ENCODE peak calls at places on chromosomes 12 and 14, in four cellular contexts. N is HepG2, U is A549, C is K562. P is an unnamed sample.

GRCh38 chr14:89549381-89550102 is 132.5 kb upstream of the FOXN3 start:
- DNase-seq in N (no peak), C (no peak), U (no peak), P (no peak)

GRCh38 chr12:56258068-56258819 is at the start of gene ANKRD52:
- DNase-seq in N (peak; percentile 26), C (peak; percentile 87), U (peak; percentile 88), P (peak; percentile 76)

GRCh38 chr12:67151891-67152290 is 117.3 kb upstream of the CAND1 start:
- DNase-seq in U (no peak), N (no peak), C (no peak), P (no peak)

GRCh38 chr12:102406033-102406584 is 74.3 kb downstream of the IGF1 start:
- DNase-seq in C (peak; percentile 71), U (no peak), N (no peak), P (no peak)

GRCh38 chr12:7017870-7018349 is 366 bp downstream of the LPCAT3 start:
- DNase-seq in U (peak; percentile 43), N (no peak), C (peak; percentile 24), P (no peak)

GRCh38 chr14:22887990-22888378 is 5.0 kb downstream of the REM2 start:
- DNase-seq in U (no peak), C (peak; percentile 32), N (no peak), P (no peak)

GRCh38 chr12:89456565-89456964 is 68.0 kb downstream of the GALNT4 start:
- DNase-seq in N (no peak), C (no peak), U (no peak), P (no peak)

GRCh38 chr12:76547526-76547925 is 12.0 kb downstream of the OSBPL8 start:
- DNase-seq in C (no peak), U (no peak), N (no peak), P (no peak)

GRCh38 chr12:61291647-61292046 is 968.6 kb upstream of the USP15 start:
- DNase-seq in U (no peak), C (no peak), N (no peak), P (no peak)

GRCh38 chr14:52077261-52077984 is 8.6 kb upstream of the NID2 start:
- DNase-seq in C (no peak), U (no peak), N (no peak), P (no peak)

GRCh38 chr12:106308611-106309010 is 6.1 kb downstream of the TCP11L2 start:
- DNase-seq in C (no peak), N (no peak), U (no peak), P (no peak)

GRCh38 chr12:109561711-109562030 is 11.6 kb downstream of the MMAB start:
- DNase-seq in C (no peak), N (no peak), U (no peak), P (no peak)

GRCh38 chr12:77060136-77060882 is 5.1 kb downstream of the E2F7 start:
- DNase-seq in C (no peak), U (no peak), N (no peak), P (no peak)

DNA sequence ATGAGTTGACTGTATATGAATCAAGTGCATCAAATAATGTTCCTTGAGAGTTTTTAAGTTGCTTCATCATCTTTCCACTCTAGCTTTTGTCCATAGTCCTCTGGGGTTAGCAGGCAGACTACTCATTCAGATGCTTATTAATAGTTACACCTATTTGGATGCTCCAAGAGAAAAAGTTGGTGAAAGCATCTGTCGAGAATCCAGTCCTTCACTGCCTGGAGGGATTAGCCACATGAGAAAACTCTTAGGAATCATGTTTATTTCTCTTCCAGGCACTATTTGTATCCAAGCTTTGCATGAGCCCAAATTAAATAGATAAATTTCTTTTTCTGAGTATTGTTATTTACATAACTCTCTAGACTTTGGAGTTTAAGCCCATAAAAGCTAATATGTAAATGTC is 70.2 kb downstream of the DACT1 start:
- DNase-seq in N (no peak), C (no peak), U (no peak), P (no peak)
- TF ChIP-seq ESRRA in N (no peak), C (no peak), U (no peak), P (no peak)

GRCh38 chr12:5650804-5651461 is 219.0 kb downstream of the NTF3 start:
- DNase-seq in U (no peak), C (no peak), N (no peak), P (no peak)
- TF ChIP-seq ESRRA in U (no peak), C (no peak), N (no peak), P (no peak)

GRCh38 chr14:60331201-60332045 is 82.4 kb downstream of the PPM1A start:
- DNase-seq in C (peak; percentile 79), N (peak; percentile 54), U (peak; percentile 38), P (peak; percentile 90)
- TF ChIP-seq ESRRA in C (no peak), N (no peak), U (no peak), P (no peak)

GRCh38 chr14:61106627-61107147 is 125.6 kb downstream of the SLC38A6 start:
- DNase-seq in C (no peak), N (no peak), U (no peak), P (no peak)
- TF ChIP-seq ESRRA in C (no peak), N (no peak), U (no peak), P (no peak)

GRCh38 chr12:12735301-12735700 is 18.1 kb downstream of the CDKN1B start:
- DNase-seq in U (no peak), N (no peak), C (no peak), P (no peak)
- TF ChIP-seq ESRRA in U (no peak), N (no peak), C (no peak), P (no peak)

GRCh38 chr12:52584156-52584682 is 10.6 kb upstream of the KRT74 start:
- DNase-seq in C (no peak), U (no peak), N (no peak), P (no peak)

GRCh38 chr12:52581066-52581465 is 7.4 kb upstream of the KRT74 start:
- DNase-seq in N (no peak), C (no peak), U (no peak), P (no peak)

GRCh38 chr12:52582489-52582888 is 8.8 kb upstream of the KRT74 start:
- DNase-seq in U (no peak), N (no peak), C (no peak), P (no peak)

GRCh38 chr12:52581481-52581880 is 7.8 kb upstream of the KRT74 start:
- DNase-seq in C (no peak), U (peak; percentile 53), N (no peak), P (no peak)

DNA sequence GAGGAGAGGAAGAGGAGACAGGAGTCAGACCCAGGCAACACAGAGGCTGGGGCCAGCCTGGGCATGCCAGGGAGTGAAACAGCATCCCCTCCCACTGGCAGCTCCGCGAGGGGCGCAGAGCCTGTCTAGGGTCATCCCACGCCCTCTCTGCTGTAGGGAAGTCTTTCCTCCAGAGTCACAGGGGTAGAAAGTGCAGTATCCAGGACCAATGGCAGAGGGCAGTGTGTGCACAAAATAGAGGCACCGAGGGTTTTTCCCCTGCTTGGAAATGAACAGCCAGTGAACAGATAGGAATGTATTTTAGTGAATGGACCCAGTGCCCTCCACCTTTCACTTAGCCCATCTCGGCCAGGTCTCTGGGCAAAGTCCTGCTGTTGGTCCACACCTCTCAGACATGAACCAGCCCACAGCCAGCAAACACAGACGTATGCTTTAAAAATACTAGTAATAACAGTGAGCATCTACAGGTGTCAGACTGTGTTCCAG is 9.4 kb upstream of the KRT74 start:
- DNase-seq in U (peak; percentile 88), N (peak; percentile 40), C (peak; percentile 73), P (peak; percentile 74)
- TF ChIP-seq ESRRA in U (no peak), N (no peak), C (no peak), P (no peak)

GRCh38 chr12:12511895-12512674 is 50.6 kb downstream of the DUSP16 start:
- DNase-seq in U (no peak), N (no peak), C (no peak), P (no peak)

GRCh38 chr12:12507121-12507520 is 55.5 kb downstream of the DUSP16 start:
- DNase-seq in C (no peak), U (no peak), N (no peak), P (no peak)

GRCh38 chr12:12511021-12511783 is 51.5 kb downstream of the DUSP16 start:
- DNase-seq in U (no peak), N (no peak), C (no peak), P (no peak)

GRCh38 chr12:12508612-12509011 is 54.1 kb downstream of the DUSP16 start:
- DNase-seq in U (no peak), N (no peak), C (no peak), P (no peak)

DNA sequence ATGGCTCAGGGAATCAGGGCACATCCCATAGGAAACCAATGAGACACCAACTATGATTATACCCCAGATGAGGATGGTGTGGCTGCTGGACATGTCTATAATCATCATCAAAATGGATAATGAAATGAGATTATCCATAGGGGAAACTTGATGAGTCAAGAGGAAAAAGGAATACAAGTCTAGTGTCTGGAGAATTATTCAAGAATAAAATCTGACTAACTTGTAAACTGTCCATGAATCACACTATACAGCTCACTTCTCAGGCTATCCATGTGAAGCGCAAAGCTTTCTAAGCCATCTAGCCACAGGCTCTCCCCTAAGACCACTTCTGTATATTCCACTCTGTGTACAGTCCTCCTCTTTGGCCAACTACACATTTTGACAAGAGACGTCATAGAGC is 52.5 kb downstream of the DUSP16 start:
- DNase-seq in N (no peak), C (no peak), U (no peak), P (no peak)
- TF ChIP-seq ESRRA in N (no peak), C (no peak), U (no peak), P (no peak)

DNA sequence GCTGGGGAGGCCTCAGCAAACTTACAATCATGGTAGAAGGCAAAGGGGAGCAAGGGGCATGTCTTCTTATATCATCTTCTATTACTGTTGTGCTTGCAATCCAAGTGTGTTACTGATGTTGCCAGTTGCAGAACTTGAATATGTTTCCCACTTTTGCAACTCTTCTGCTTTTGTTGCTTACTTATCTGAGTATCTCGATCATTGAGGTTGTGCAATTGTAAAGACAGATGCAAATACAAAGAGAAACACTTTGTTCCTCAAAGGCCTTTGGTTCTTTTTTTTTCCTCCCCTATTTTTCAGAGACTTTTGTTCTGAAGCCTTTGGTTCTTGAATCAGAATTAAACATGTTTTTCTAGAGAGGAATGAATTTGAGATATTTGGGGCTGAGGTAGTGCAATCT is 3.7 kb upstream of the COX8C start:
- DNase-seq in U (no peak), N (no peak), C (no peak), P (no peak)
- TF ChIP-seq ESRRA in U (no peak), N (no peak), C (no peak), P (no peak)

GRCh38 chr14:30558362-30558674 is 640 bp upstream of the G2E3 start:
- DNase-seq in U (no peak), N (no peak), C (no peak), P (no peak)

GRCh38 chr14:30564235-30564867 is 5.4 kb downstream of the G2E3 start:
- DNase-seq in U (no peak), C (no peak), N (no peak), P (no peak)

GRCh38 chr14:30560581-30560980 is 1.6 kb downstream of the G2E3 start:
- DNase-seq in N (no peak), C (no peak), U (no peak), P (no peak)

GRCh38 chr14:30558675-30559555 is at the start of gene G2E3:
- DNase-seq in N (peak; percentile 97), C (peak; percentile 91), U (peak; percentile 78), P (peak; percentile 88)

GRCh38 chr14:30559638-30560071 is 697 bp downstream of the G2E3 start:
- DNase-seq in C (peak; percentile 27), U (no peak), N (peak; percentile 64), P (no peak)
- TF ChIP-seq ESRRA in C (no peak), U (no peak), N (no peak), P (no peak)

GRCh38 chr12:65619018-65619417 is 205.3 kb upstream of the HMGA2 start:
- DNase-seq in U (no peak), N (no peak), C (no peak), P (no peak)
- TF ChIP-seq ESRRA in U (no peak), N (no peak), C (no peak), P (no peak)

P was measured in WTC11.